ENCODE peak calls at places on chromosomes 16 and 17, in ten cellular contexts. A is epithelial cell of esophagus; B is right cardiac atrium; E is effector memory CD4-positive, alpha-beta T cell; X is small intestine; N is adrenal gland; Q is HepG2; W is fibroblast of mammary gland; O is breast epithelium; F is uterus. C is an unnamed sample.

GRCh38 chr17:62562656-62563055 is 64.8 kb upstream of the MRC2 start:
- DNase-seq in A (peak), B (no peak), E (no peak), X (peak), N (peak), Q (peak), W (peak), O (no peak), F (no peak), C (no peak)

GRCh38 chr17:77869665-77870132 is 88.8 kb upstream of the TNRC6C start:
- DNase-seq in A (no peak), B (no peak), E (no peak), X (no peak), N (no peak), Q (no peak), W (no peak), O (no peak), F (no peak), C (no peak)

GRCh38 chr17:15945493-15946209 is 721 bp downstream of the ADORA2B start:
- DNase-seq in A (peak), B (no peak), E (no peak), X (no peak), N (peak), Q (no peak), W (no peak), O (no peak), F (no peak), C (no peak)

GRCh38 chr17:2024572-2025219 is 438 bp downstream of the RTN4RL1 start:
- DNase-seq in A (no peak), B (peak), E (no peak), X (no peak), N (no peak), Q (no peak), W (no peak), O (no peak), F (no peak), C (no peak)

GRCh38 chr17:43755389-43755875 is 3.2 kb downstream of the SOST start:
- DNase-seq in A (peak), B (peak), E (no peak), X (peak), N (no peak), Q (no peak), W (no peak), O (no peak), F (no peak), C (no peak)

GRCh38 chr17:70308619-70309018 is 139.3 kb downstream of the KCNJ2 start:
- DNase-seq in A (no peak), B (no peak), E (no peak), X (no peak), N (no peak), Q (no peak), W (no peak), O (no peak), F (no peak), C (no peak)

GRCh38 chr17:16938031-16938430 is 33.9 kb downstream of the TNFRSF13B start:
- DNase-seq in A (no peak), B (no peak), E (no peak), X (no peak), N (no peak), Q (no peak), W (no peak), O (no peak), F (no peak), C (peak)

GRCh38 chr17:58331815-58332719 is 3.5 kb upstream of the TSPOAP1 start:
- DNase-seq in A (no peak), B (peak), E (peak), X (peak), N (peak), Q (no peak), W (no peak), O (no peak), F (no peak), C (no peak)

GRCh38 chr17:12035713-12036112 is 15.0 kb downstream of the MAP2K4 start:
- DNase-seq in A (no peak), B (no peak), E (no peak), X (no peak), N (no peak), Q (no peak), W (no peak), O (no peak), F (no peak), C (no peak)

GRCh38 chr17:12041316-12041715 is 20.6 kb downstream of the MAP2K4 start:
- DNase-seq in A (peak), B (no peak), E (no peak), X (no peak), N (peak), Q (no peak), W (peak), O (no peak), F (no peak), C (no peak)

GRCh38 chr17:12034538-12034937 is 13.9 kb downstream of the MAP2K4 start:
- DNase-seq in A (no peak), B (no peak), E (no peak), X (no peak), N (no peak), Q (no peak), W (no peak), O (no peak), F (no peak), C (no peak)

GRCh38 chr17:12040478-12040877 is 19.8 kb downstream of the MAP2K4 start:
- DNase-seq in A (peak), B (no peak), E (no peak), X (no peak), N (no peak), Q (no peak), W (peak), O (no peak), F (no peak), C (no peak)

DNA sequence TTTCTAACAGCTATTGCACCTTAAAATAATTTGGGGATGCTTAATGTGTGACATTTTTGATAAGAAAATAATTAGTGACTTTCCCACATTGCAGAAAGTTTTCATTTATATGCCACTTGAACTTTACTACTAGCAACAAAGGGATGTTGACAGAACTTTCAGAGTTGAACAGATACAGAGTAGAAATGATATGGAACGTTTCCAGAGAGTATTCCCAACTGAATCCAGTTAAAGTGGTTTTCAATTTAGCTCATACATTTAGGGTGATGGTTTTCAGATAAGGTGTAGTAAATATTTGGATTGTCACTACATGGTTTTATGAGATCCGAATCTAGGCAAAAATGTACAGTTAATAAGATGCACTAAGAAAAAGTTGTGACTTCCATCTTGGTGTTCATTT is 17.3 kb downstream of the MAP2K4 start:
- DNase-seq in A (no peak), B (no peak), E (no peak), X (no peak), N (no peak), Q (no peak), W (no peak), O (no peak), F (no peak), C (no peak)
- H3K4me3 ChIP-seq in A (no peak), B (no peak), E (no peak), X (no peak), N (no peak), Q (no peak), W (no peak), O (no peak), F (no peak), C (no peak)

DNA sequence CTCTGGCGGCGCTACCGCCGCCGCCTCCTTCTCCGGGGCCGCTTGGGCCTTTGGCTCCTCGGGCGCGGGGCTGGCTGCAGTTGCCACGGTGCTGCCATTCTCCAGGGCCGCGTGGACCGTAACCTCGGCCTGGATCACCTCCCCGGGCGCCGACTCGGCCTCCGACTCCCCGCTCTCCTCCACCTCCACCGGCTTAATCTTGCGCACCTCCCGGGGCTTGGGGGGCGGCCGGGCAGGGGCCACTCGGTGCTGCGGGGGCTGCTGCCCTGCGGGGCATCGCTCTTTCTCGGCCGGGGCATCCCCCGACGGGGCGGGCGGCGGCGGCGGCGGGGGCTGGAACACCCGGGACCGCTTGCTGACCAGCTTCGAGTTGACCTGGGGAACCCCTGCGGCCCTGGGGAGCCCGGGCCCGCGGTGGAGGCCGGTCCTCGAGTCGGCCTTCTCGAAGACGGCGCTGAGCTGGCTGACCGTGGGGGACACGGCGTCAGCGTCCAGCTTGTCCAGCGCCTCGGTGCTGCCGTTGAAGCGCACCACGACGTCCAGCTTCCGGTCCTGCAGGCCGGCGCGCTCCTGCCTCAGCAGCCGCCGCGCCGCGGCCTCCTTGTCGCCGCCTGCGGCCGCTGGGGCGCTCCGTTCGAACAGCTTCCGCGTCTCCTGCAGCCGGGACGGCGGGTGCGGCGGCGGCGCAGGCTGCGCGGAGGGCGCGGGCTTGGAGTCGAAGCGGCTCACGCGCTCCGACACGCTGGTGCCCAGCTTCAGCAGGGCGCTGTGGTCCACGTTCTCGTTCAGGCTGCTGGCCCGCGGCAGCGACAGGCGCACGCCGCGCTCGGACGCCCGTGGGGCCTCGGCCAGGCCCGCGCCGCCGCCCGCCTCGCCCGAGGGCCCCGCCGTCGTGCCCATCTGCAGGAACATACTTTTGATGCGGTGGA is 788 bp downstream of the PPP1R9B start:
- DNase-seq in A (peak), B (peak), E (peak), X (peak), N (peak), Q (no peak), W (peak), O (no peak), F (no peak), C (no peak)
- H3K4me3 ChIP-seq in A (peak), B (peak), E (peak), X (peak), N (peak), Q (peak), W (peak), O (peak), F (peak), C (peak)

GRCh38 chr17:35244345-35245195 is 1.7 kb downstream of the SLFN5 start:
- DNase-seq in A (peak), B (peak), E (peak), X (peak), N (peak), Q (peak), W (peak), O (peak), F (peak), C (peak)

GRCh38 chr17:35242158-35242804 is 591 bp upstream of the SLFN5 start:
- DNase-seq in A (peak), B (peak), E (peak), X (peak), N (peak), Q (peak), W (peak), O (peak), F (peak), C (peak)

GRCh38 chr17:35241520-35241919 is 1.4 kb upstream of the SLFN5 start:
- DNase-seq in A (no peak), B (peak), E (peak), X (no peak), N (no peak), Q (no peak), W (no peak), O (no peak), F (no peak), C (no peak)

GRCh38 chr17:35243459-35244204 is 760 bp downstream of the SLFN5 start:
- DNase-seq in A (peak), B (peak), E (peak), X (peak), N (peak), Q (no peak), W (peak), O (peak), F (peak), C (peak)

GRCh38 chr17:35242805-35243458 is at the start of gene SLFN5:
- DNase-seq in A (peak), B (peak), E (peak), X (peak), N (peak), Q (peak), W (peak), O (peak), F (peak), C (peak)
- H3K4me3 ChIP-seq in A (peak), B (peak), E (peak), X (peak), N (peak), Q (peak), W (peak), O (peak), F (peak), C (peak)

GRCh38 chr16:68089067-68089466 is 3.9 kb downstream of the NFATC3 start:
- DNase-seq in A (no peak), B (no peak), E (no peak), X (no peak), N (no peak), Q (no peak), W (no peak), O (no peak), F (no peak), C (no peak)

GRCh38 chr16:68088130-68088972 is 3.2 kb downstream of the NFATC3 start:
- DNase-seq in A (no peak), B (no peak), E (no peak), X (no peak), N (no peak), Q (no peak), W (no peak), O (no peak), F (no peak), C (no peak)

GRCh38 chr16:68086336-68086821 is 1.2 kb downstream of the NFATC3 start:
- DNase-seq in A (peak), B (no peak), E (no peak), X (peak), N (no peak), Q (peak), W (peak), O (no peak), F (no peak), C (no peak)

GRCh38 chr16:68086860-68087268 is 1.7 kb downstream of the NFATC3 start:
- DNase-seq in A (no peak), B (no peak), E (no peak), X (no peak), N (no peak), Q (no peak), W (peak), O (no peak), F (no peak), C (no peak)

DNA sequence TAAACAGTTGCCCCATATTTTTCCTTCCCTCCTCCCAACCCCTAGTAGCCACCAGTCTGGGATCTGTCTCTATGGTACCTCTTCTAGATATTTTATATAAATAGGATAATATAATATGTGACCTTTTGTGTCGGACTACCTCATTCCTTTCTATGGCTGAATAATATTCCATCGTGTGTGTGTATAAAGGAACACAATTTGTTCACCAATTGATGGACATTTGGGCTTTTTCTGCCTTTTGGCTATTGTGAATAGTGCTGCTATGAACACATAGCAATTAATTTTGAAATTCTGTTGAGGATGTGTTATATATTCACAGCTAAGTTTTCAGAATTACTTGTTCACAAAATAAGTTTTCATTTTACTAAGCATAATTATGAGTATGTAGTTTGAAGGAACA is 2.5 kb downstream of the NFATC3 start:
- DNase-seq in A (no peak), B (no peak), E (no peak), X (no peak), N (no peak), Q (no peak), W (no peak), O (no peak), F (no peak), C (no peak)
- H3K4me3 ChIP-seq in A (peak), B (no peak), E (no peak), X (peak), N (no peak), Q (peak), W (no peak), O (no peak), F (no peak), C (no peak)

DNA sequence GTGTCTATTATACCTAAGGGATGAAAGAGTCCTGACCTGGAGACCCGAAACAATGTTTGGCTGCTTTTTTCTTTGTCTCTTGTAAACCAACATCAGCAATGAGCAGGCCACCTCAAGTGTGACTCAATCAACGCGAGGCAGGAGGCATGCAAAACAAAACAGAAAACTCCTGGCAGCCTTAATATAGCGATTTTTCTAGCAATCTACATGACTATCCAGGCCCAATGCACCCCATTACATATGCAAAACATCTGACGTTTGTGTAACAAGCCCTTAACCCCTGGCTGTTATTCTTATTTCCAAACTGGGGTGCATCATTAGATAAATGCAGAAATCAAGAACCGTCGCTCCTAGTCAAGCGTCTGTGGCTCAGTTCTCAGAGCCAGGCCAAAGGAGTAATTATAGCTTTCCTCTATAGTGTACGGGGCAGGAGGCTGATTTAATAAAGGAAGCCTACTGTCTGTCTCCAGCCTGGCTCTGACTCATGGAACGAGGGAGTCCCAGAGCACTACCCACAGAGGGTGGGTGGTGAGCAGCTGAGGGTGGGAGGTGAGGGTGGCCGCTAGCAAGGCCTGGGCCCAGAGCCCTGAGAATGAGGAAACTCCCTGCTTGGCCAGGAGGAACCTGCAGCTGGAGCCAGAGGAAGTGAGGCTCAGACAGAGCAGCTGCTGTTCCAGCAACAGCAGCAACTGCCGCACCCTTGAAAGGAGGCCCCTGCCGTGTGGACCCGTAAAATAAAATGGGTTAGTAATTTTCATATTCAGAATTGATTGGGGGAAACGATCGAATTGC is 43.9 kb downstream of the CHD9 start:
- DNase-seq in A (peak), B (peak), E (peak), X (peak), N (peak), Q (peak), W (peak), O (peak), F (peak), C (peak)
- H3K4me3 ChIP-seq in A (peak), B (peak), E (peak), X (peak), N (no peak), Q (peak), W (peak), O (peak), F (no peak), C (peak)

GRCh38 chr17:74211929-74212261 is 1.5 kb upstream of the TTYH2 start:
- DNase-seq in A (peak), B (no peak), E (no peak), X (no peak), N (no peak), Q (no peak), W (peak), O (no peak), F (no peak), C (no peak)
- H3K4me3 ChIP-seq in A (peak), B (peak), E (peak), X (peak), N (peak), Q (no peak), W (peak), O (peak), F (peak), C (peak)